ENCODE peak calls at places on chromosome 14, in five cellular contexts. B, J, A, Q and N are unnamed samples.

GRCh38 chr14:39467889-39468524 is 35.8 kb upstream of the FBXO33 start:
- DNase-seq in B (no peak), J (peak), A (peak), Q (no peak), N (no peak)

GRCh38 chr14:55968741-55969140 is 149.5 kb upstream of the PELI2 start:
- DNase-seq in B (no peak), J (peak), A (no peak), Q (no peak), N (no peak)

GRCh38 chr14:35480119-35480769 is 53.7 kb upstream of the INSM2 start:
- DNase-seq in B (no peak), J (peak), A (no peak), Q (no peak), N (no peak)

GRCh38 chr14:27427796-27428195 is 830.0 kb upstream of the NOVA1 start:
- DNase-seq in B (no peak), J (peak), A (no peak), Q (no peak), N (no peak)

GRCh38 chr14:72606879-72607278 is 287.0 kb downstream of the DPF3 start:
- DNase-seq in B (no peak), J (no peak), A (no peak), Q (no peak), N (no peak)

GRCh38 chr14:92728781-92729364 is 19.6 kb downstream of the LGMN start:
- DNase-seq in B (peak), J (peak), A (no peak), Q (no peak), N (peak)

GRCh38 chr14:67609642-67610310 is 9.7 kb upstream of the PIGH start:
- DNase-seq in B (no peak), J (no peak), A (no peak), Q (no peak), N (no peak)

GRCh38 chr14:96246535-96246839 is 9.5 kb upstream of the BDKRB1 start:
- DNase-seq in B (peak), J (peak), A (peak), Q (no peak), N (no peak)

GRCh38 chr14:91138511-91139359 is 24.9 kb downstream of the DGLUCY start:
- DNase-seq in B (no peak), J (peak), A (peak), Q (no peak), N (no peak)

GRCh38 chr14:102320671-102321455 is 1.3 kb downstream of the ZNF839 start:
- DNase-seq in B (no peak), J (no peak), A (no peak), Q (no peak), N (no peak)

GRCh38 chr14:58501214-58501816 is 73.8 kb downstream of the KIAA0586 start:
- DNase-seq in B (peak), J (peak), A (no peak), Q (no peak), N (no peak)

GRCh38 chr14:104116544-104117340 is 21.6 kb upstream of the KIF26A start:
- DNase-seq in B (peak), J (no peak), A (no peak), Q (no peak), N (no peak)

GRCh38 chr14:75268638-75269550 is 9.7 kb upstream of the FOS start:
- DNase-seq in B (peak), J (no peak), A (peak), Q (no peak), N (no peak)

GRCh38 chr14:52080171-52080800 is 11.4 kb upstream of the NID2 start:
- DNase-seq in B (no peak), J (peak), A (no peak), Q (no peak), N (no peak)

GRCh38 chr14:75279739-75280447 is 1.3 kb downstream of the FOS start:
- DNase-seq in B (peak), J (no peak), A (peak), Q (no peak), N (peak)

GRCh38 chr14:52860209-52860608 is 68.8 kb upstream of the GNPNAT1 start:
- DNase-seq in B (no peak), J (no peak), A (no peak), Q (no peak), N (no peak)

GRCh38 chr14:91228112-91229004 is 16.1 kb downstream of the GPR68 start:
- DNase-seq in B (no peak), J (peak), A (no peak), Q (no peak), N (no peak)

GRCh38 chr14:63454863-63455622 is 88.1 kb downstream of the PPP2R5E start:
- DNase-seq in B (peak), J (peak), A (no peak), Q (no peak), N (no peak)

GRCh38 chr14:42854061-42854460 is 1247.4 kb downstream of the LRFN5 start:
- DNase-seq in B (peak), J (no peak), A (no peak), Q (no peak), N (no peak)

GRCh38 chr14:25904446-25904845 is 693.4 kb downstream of the NOVA1 start:
- DNase-seq in B (no peak), J (no peak), A (no peak), Q (no peak), N (no peak)

GRCh38 chr14:99554184-99554583 is 49.8 kb downstream of the CCDC85C start:
- DNase-seq in B (peak), J (no peak), A (no peak), Q (no peak), N (peak)

GRCh38 chr14:74913986-74914573 is 9.0 kb downstream of the RPS6KL1 start:
- DNase-seq in B (peak), J (peak), A (peak), Q (peak), N (peak)

GRCh38 chr14:103031956-103032355 is 25.4 kb downstream of the CDC42BPB start:
- DNase-seq in B (peak), J (no peak), A (peak), Q (no peak), N (no peak)

GRCh38 chr14:92670967-92671366 is 77.5 kb downstream of the LGMN start:
- DNase-seq in B (no peak), J (no peak), A (no peak), Q (no peak), N (no peak)

GRCh38 chr14:36750244-36750643 is 88.6 kb downstream of the PAX9 start:
- DNase-seq in B (no peak), J (no peak), A (no peak), Q (no peak), N (no peak)

GRCh38 chr14:95498622-95499353 is 17.7 kb downstream of the SYNE3 start:
- DNase-seq in B (no peak), J (no peak), A (no peak), Q (peak), N (peak)

GRCh38 chr14:103546651-103547454 is 15.6 kb downstream of the BAG5 start:
- DNase-seq in B (peak), J (peak), A (peak), Q (peak), N (peak)

GRCh38 chr14:34368115-34368970 is 93.7 kb downstream of the SPTSSA start:
- DNase-seq in B (no peak), J (peak), A (no peak), Q (no peak), N (peak)

GRCh38 chr14:73467377-73467776 is 9.0 kb upstream of the NUMB start:
- DNase-seq in B (peak), J (peak), A (peak), Q (no peak), N (no peak)

GRCh38 chr14:98138666-98139065 is 1133.3 kb downstream of the BCL11B start:
- DNase-seq in B (peak), J (peak), A (peak), Q (no peak), N (no peak)

GRCh38 chr14:39175445-39176262 is 600 bp downstream of the PNN start:
- DNase-seq in B (peak), J (peak), A (peak), Q (no peak), N (no peak)

GRCh38 chr14:75247286-75247922 is 31.2 kb upstream of the FOS start:
- DNase-seq in B (no peak), J (no peak), A (no peak), Q (no peak), N (no peak)

GRCh38 chr14:92951912-92952471 is 29.0 kb downstream of the CHGA start:
- DNase-seq in B (peak), J (peak), A (peak), Q (peak), N (peak)

GRCh38 chr14:76810953-76811400 is 1.7 kb downstream of the ANGEL1 start:
- DNase-seq in B (peak), J (peak), A (peak), Q (peak), N (peak)

GRCh38 chr14:98951031-98951430 is 321.0 kb downstream of the BCL11B start:
- DNase-seq in B (no peak), J (no peak), A (no peak), Q (no peak), N (no peak)

GRCh38 chr14:35628989-35629388 is 95.0 kb downstream of the INSM2 start:
- DNase-seq in B (no peak), J (no peak), A (no peak), Q (no peak), N (no peak)

GRCh38 chr14:30854492-30854891 is 19.9 kb upstream of the COCH start:
- DNase-seq in B (no peak), J (no peak), A (no peak), Q (no peak), N (no peak)

GRCh38 chr14:96203635-96204034 is 1.0 kb upstream of the BDKRB2 start:
- DNase-seq in B (peak), J (peak), A (no peak), Q (no peak), N (no peak)

GRCh38 chr14:64715628-64716412 is 11.6 kb downstream of the PLEKHG3 start:
- DNase-seq in B (peak), J (no peak), A (peak), Q (peak), N (no peak)